ENCODE peak calls at places on chromosome 10, in five cellular contexts. R is cardiac muscle cell, H is H1, L is brain microvascular endothelial cell, F is spleen. M is an unnamed sample.

GRCh38 chr10:123301077-123301875 is 147.1 kb downstream of the BUB3 start:
- DNase-seq in L (no peak), H (no peak), F (no peak), R (no peak), M (no peak)

GRCh38 chr10:17214991-17215781 is 12.9 kb upstream of the VIM start:
- DNase-seq in L (peak; percentile 91), R (no peak), H (no peak), F (no peak), M (no peak)

GRCh38 chr10:131311661-131312260 is at the start of gene TCERG1L:
- DNase-seq in F (peak; percentile 72), L (no peak), H (no peak), R (peak; percentile 74), M (no peak)

GRCh38 chr10:96152437-96152836 is 22.3 kb downstream of the ZNF518A start:
- DNase-seq in L (no peak), F (no peak), R (no peak), H (no peak), M (no peak)

GRCh38 chr10:11068861-11069633 is 51.4 kb downstream of the CELF2 start:
- DNase-seq in L (no peak), R (no peak), F (no peak), H (no peak), M (no peak)

GRCh38 chr10:63523015-63523414 is 1.8 kb downstream of the REEP3 start:
- DNase-seq in R (no peak), F (no peak), H (no peak), L (no peak), M (no peak)

GRCh38 chr10:133357293-133358151 is at the start of gene FUOM:
- DNase-seq in F (peak; percentile 94), R (peak; percentile 80), H (peak; percentile 67), L (peak; percentile 44), M (peak; percentile 67)

GRCh38 chr10:68560916-68561691 is 967 bp downstream of the TET1 start:
- DNase-seq in R (peak; percentile 77), F (no peak), H (no peak), L (no peak), M (no peak)

GRCh38 chr10:12635127-12635541 is 285.8 kb downstream of the CAMK1D start:
- DNase-seq in H (no peak), F (no peak), R (no peak), L (peak; percentile 37), M (no peak)

GRCh38 chr10:115092555-115093285 is 445 bp upstream of the ATRNL1 start:
- DNase-seq in F (peak; percentile 75), L (peak; percentile 51), H (no peak), R (peak; percentile 69), M (peak; percentile 25)
- H3K27me3 ChIP-seq in F (peaks cover 36% of the 10 kb centered on the region), L (no peaks in the 10 kb centered on the region), H (no peaks in the 10 kb centered on the region), R (peaks cover 40% of the 10 kb centered on the region), M (peaks cover 23% of the 10 kb centered on the region)

DNA sequence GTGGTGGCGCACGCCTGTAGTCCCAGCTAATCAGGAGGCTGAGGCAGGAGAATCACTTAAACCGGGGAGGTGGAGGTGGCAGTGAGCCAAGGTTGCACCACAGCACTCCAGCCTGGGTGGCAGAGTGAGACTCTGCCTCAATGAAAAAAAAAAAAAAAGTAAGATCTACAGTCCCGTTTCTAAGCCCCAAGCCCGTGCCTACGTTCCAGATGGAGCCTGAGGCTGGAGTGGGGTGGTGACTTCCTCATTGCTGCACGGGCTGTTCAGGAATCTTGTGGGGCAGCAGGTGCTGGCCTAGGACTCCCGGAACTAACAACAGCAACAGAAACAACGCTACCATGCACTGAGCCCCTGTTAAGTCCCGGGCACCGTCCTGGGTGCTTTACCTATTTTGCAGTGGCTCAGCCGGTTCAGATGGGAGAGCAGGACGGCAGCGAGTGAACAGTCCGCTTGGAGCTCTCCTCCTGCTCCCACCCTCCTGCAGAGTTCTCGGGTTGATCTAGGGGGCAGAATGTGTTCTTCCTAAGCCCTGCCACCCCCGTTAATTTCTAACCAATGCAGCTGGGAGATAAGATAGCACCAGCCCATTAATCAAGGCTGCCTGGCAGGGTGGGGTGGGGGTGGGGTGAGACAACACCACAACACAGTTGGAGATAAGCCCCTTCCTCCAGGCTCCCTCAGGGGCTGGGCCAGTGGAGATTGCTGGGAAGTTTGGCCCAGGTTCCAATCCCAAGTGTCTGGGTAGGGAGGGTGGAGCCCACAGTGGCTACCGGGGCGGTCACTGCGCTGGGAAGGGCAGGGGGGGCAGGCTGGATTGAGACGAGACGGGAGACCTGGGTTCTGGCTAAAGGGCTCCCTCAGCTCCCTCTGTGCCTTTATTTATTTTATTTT is 17.0 kb upstream of the SFRP5 start:
- DNase-seq in R (peak; percentile 84), L (no peak), H (no peak), F (no peak), M (no peak)
- H3K27me3 ChIP-seq in R (no peaks in the 10 kb centered on the region), L (no peaks in the 10 kb centered on the region), H (no peaks in the 10 kb centered on the region), F (no peaks in the 10 kb centered on the region), M (no peaks in the 10 kb centered on the region)

GRCh38 chr10:117497736-117498135 is 44.8 kb upstream of the EMX2 start:
- DNase-seq in F (peak; percentile 56), R (no peak), L (no peak), H (no peak), M (no peak)
- H3K27me3 ChIP-seq in F (peaks cover 14% of the 10 kb centered on the region), R (peaks cover 78% of the 10 kb centered on the region), L (no peaks in the 10 kb centered on the region), H (no peaks in the 10 kb centered on the region), M (no peaks in the 10 kb centered on the region)

GRCh38 chr10:70978816-70979215 is 90.5 kb upstream of the PCBD1 start:
- DNase-seq in F (no peak), H (no peak), L (no peak), R (no peak), M (no peak)
- H3K27me3 ChIP-seq in F (no peaks in the 10 kb centered on the region), H (no peaks in the 10 kb centered on the region), L (no peaks in the 10 kb centered on the region), R (no peaks in the 10 kb centered on the region), M (no peaks in the 10 kb centered on the region)

M was measured in NT2/D1.